ENCODE peak calls at places on chromosomes 6 and 20, in four cellular contexts. One of them, this sample, is unnamed. For H3K9me3, the result is how much of the 10 kb centered on the place peaks cover.

GRCh38 chr20:40668449-40669228 is 20.4 kb downstream of the MAFB start:
- DNase-seq in lung: no peak
- DNase-seq in left ventricle myocardium inferior: no peak
- DNase-seq in hepatocyte: peak
- DNase-seq in this sample: no peak

GRCh38 chr20:58131581-58132142 is 96.8 kb downstream of the ANKRD60 start:
- DNase-seq in lung: no peak
- DNase-seq in left ventricle myocardium inferior: no peak
- DNase-seq in hepatocyte: no peak
- DNase-seq in this sample: peak

GRCh38 chr20:9043364-9043763 is 25.5 kb upstream of the PLCB4 start:
- DNase-seq in lung: no peak
- DNase-seq in left ventricle myocardium inferior: no peak
- DNase-seq in hepatocyte: no peak
- DNase-seq in this sample: no peak

GRCh38 chr6:30465582-30466306 is 23.6 kb upstream of the HLA-E start:
- DNase-seq in lung: no peak
- DNase-seq in left ventricle myocardium inferior: no peak
- DNase-seq in hepatocyte: no peak
- DNase-seq in this sample: no peak

GRCh38 chr6:142945446-142946180 is 637 bp upstream of the HIVEP2 start:
- DNase-seq in lung: peak
- DNase-seq in left ventricle myocardium inferior: no peak
- DNase-seq in hepatocyte: peak
- DNase-seq in this sample: peak

GRCh38 chr6:100924574-100924973 is 43.4 kb upstream of the ASCC3 start:
- DNase-seq in lung: no peak
- DNase-seq in left ventricle myocardium inferior: no peak
- DNase-seq in hepatocyte: no peak
- DNase-seq in this sample: no peak

GRCh38 chr6:14665827-14666724 is 548.5 kb downstream of the CD83 start:
- DNase-seq in lung: no peak
- DNase-seq in left ventricle myocardium inferior: no peak
- DNase-seq in hepatocyte: peak
- DNase-seq in this sample: no peak

GRCh38 chr20:9570612-9571011 is 56.2 kb downstream of the LAMP5 start:
- DNase-seq in lung: no peak
- DNase-seq in left ventricle myocardium inferior: no peak
- DNase-seq in hepatocyte: no peak
- DNase-seq in this sample: no peak

GRCh38 chr6:159520002-159520401 is 173.0 kb downstream of the SOD2 start:
- DNase-seq in lung: no peak
- DNase-seq in left ventricle myocardium inferior: no peak
- DNase-seq in hepatocyte: no peak
- DNase-seq in this sample: no peak

GRCh38 chr6:138803914-138804313 is 8.0 kb downstream of the ECT2L start:
- DNase-seq in lung: no peak
- DNase-seq in left ventricle myocardium inferior: no peak
- DNase-seq in hepatocyte: no peak
- DNase-seq in this sample: peak

GRCh38 chr20:63068711-63069367 is 62.1 kb upstream of the BHLHE23 start:
- DNase-seq in lung: no peak
- DNase-seq in left ventricle myocardium inferior: no peak
- DNase-seq in hepatocyte: no peak
- DNase-seq in this sample: no peak

GRCh38 chr6:40509716-40510260 is 77.4 kb downstream of the LRFN2 start:
- DNase-seq in lung: no peak
- DNase-seq in left ventricle myocardium inferior: no peak
- DNase-seq in hepatocyte: no peak
- DNase-seq in this sample: no peak

GRCh38 chr6:145490068-145490467 is 245.3 kb downstream of the EPM2A start:
- DNase-seq in lung: no peak
- DNase-seq in left ventricle myocardium inferior: no peak
- DNase-seq in hepatocyte: no peak
- DNase-seq in this sample: no peak

GRCh38 chr20:20489054-20489453 is 121.2 kb downstream of the INSM1 start:
- DNase-seq in lung: no peak
- DNase-seq in left ventricle myocardium inferior: no peak
- DNase-seq in hepatocyte: no peak
- DNase-seq in this sample: no peak

DNA sequence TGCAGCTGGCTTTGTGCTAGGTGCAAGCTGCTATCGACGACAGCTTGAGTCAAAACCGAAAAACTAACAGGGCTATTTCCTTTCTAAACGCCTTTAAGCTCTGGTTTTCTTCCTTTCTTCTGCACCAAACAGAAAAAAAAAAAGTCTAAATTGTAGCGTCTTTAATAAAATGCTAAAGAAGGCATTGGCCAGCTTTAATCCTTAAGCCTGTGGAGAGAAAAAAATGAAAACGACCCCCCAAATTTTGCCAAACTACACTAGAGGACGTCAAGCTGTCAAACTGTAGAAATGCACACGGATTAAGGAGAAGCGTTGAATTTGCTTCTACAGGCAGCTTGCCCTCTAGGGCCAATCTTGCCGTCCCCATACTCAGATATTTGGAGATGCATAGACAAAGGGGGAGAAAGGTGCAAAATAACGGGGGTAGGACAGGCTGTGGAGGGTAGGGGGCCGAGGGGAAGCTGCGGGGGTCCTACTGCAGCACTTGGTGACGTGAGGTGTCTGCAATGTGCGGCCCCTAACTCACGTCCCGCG is 1.5 kb upstream of the NRN1 start:
- DNase-seq in lung: no peak
- DNase-seq in left ventricle myocardium inferior: no peak
- DNase-seq in hepatocyte: no peak
- DNase-seq in this sample: no peak
- H3K9me3 ChIP-seq in lung: under half
- H3K9me3 ChIP-seq in left ventricle myocardium inferior: under half
- H3K9me3 ChIP-seq in hepatocyte: under half
- H3K9me3 ChIP-seq in this sample: under half

GRCh38 chr20:7994809-7995208 is 24.8 kb downstream of the TMX4 start:
- DNase-seq in lung: no peak
- DNase-seq in left ventricle myocardium inferior: no peak
- DNase-seq in hepatocyte: no peak
- DNase-seq in this sample: no peak
- H3K9me3 ChIP-seq in lung: under half
- H3K9me3 ChIP-seq in left ventricle myocardium inferior: under half
- H3K9me3 ChIP-seq in hepatocyte: under half
- H3K9me3 ChIP-seq in this sample: under half

DNA sequence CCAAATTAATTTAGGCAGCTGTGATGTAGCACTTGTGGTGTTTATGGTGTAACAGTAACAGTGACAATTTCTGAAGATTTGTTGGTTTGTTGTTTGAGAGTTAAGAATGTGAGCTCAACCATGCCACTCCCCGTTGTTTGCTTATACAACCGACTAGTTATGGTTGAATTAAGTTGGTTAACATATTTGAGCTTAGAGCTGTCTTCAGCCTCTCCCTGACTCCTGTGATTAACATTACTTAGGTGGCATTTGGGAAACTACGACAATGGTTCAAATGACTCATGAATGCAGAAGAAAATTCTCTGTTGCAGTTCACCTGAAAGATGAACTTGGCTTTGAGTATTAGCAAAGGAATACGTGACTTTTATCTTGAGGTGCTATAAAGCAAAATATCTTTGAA is 35.9 kb upstream of the PRL start:
- DNase-seq in lung: no peak
- DNase-seq in left ventricle myocardium inferior: no peak
- DNase-seq in hepatocyte: no peak
- DNase-seq in this sample: no peak
- H3K9me3 ChIP-seq in lung: under half
- H3K9me3 ChIP-seq in left ventricle myocardium inferior: under half
- H3K9me3 ChIP-seq in hepatocyte: under half
- H3K9me3 ChIP-seq in this sample: under half

GRCh38 chr6:122124908-122125307 is 274.5 kb upstream of the HSF2 start:
- DNase-seq in lung: no peak
- DNase-seq in left ventricle myocardium inferior: no peak
- DNase-seq in hepatocyte: no peak
- DNase-seq in this sample: no peak

GRCh38 chr6:122122686-122123085 is 276.8 kb upstream of the HSF2 start:
- DNase-seq in lung: no peak
- DNase-seq in left ventricle myocardium inferior: no peak
- DNase-seq in hepatocyte: no peak
- DNase-seq in this sample: no peak

GRCh38 chr6:122118945-122119506 is 280.4 kb upstream of the HSF2 start:
- DNase-seq in lung: no peak
- DNase-seq in left ventricle myocardium inferior: no peak
- DNase-seq in hepatocyte: no peak
- DNase-seq in this sample: no peak

GRCh38 chr6:122126894-122127293 is 272.6 kb upstream of the HSF2 start:
- DNase-seq in lung: no peak
- DNase-seq in left ventricle myocardium inferior: no peak
- DNase-seq in hepatocyte: no peak
- DNase-seq in this sample: no peak

GRCh38 chr6:122122202-122122601 is 277.2 kb upstream of the HSF2 start:
- DNase-seq in lung: no peak
- DNase-seq in left ventricle myocardium inferior: no peak
- DNase-seq in hepatocyte: no peak
- DNase-seq in this sample: no peak
- H3K9me3 ChIP-seq in lung: under half
- H3K9me3 ChIP-seq in left ventricle myocardium inferior: under half
- H3K9me3 ChIP-seq in hepatocyte: under half
- H3K9me3 ChIP-seq in this sample: under half

DNA sequence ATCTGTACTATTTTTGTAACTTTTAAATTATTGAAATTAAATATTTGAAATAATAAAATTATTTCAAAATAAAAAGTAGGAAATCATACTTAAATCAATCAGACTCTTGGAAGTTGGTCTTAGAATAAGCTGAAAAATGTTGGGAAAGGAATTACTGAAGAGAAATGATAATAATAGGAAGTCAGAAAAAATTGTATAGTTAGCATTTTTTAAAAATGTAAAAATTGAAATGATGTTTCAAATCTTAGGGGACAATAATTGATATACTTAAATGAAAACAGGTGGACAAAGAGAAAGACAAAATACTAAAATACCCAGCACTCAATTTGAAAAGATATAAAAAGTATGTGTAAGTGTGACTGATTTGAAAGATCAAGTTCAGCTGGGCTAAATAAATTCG is 186.1 kb downstream of the BMP2 start:
- DNase-seq in lung: no peak
- DNase-seq in left ventricle myocardium inferior: no peak
- DNase-seq in hepatocyte: no peak
- DNase-seq in this sample: no peak
- H3K9me3 ChIP-seq in lung: under half
- H3K9me3 ChIP-seq in left ventricle myocardium inferior: under half
- H3K9me3 ChIP-seq in hepatocyte: under half
- H3K9me3 ChIP-seq in this sample: under half

GRCh38 chr6:88653936-88654335 is 309.5 kb downstream of the RNGTT start:
- DNase-seq in lung: no peak
- DNase-seq in left ventricle myocardium inferior: no peak
- DNase-seq in hepatocyte: no peak
- DNase-seq in this sample: no peak

GRCh38 chr6:88650979-88651378 is 312.4 kb downstream of the RNGTT start:
- DNase-seq in lung: no peak
- DNase-seq in left ventricle myocardium inferior: no peak
- DNase-seq in hepatocyte: no peak
- DNase-seq in this sample: no peak

GRCh38 chr6:88651400-88651799 is 312.0 kb downstream of the RNGTT start:
- DNase-seq in lung: no peak
- DNase-seq in left ventricle myocardium inferior: no peak
- DNase-seq in hepatocyte: no peak
- DNase-seq in this sample: no peak

GRCh38 chr6:88655586-88655985 is 307.8 kb downstream of the RNGTT start:
- DNase-seq in lung: no peak
- DNase-seq in left ventricle myocardium inferior: no peak
- DNase-seq in hepatocyte: no peak
- DNase-seq in this sample: no peak

DNA sequence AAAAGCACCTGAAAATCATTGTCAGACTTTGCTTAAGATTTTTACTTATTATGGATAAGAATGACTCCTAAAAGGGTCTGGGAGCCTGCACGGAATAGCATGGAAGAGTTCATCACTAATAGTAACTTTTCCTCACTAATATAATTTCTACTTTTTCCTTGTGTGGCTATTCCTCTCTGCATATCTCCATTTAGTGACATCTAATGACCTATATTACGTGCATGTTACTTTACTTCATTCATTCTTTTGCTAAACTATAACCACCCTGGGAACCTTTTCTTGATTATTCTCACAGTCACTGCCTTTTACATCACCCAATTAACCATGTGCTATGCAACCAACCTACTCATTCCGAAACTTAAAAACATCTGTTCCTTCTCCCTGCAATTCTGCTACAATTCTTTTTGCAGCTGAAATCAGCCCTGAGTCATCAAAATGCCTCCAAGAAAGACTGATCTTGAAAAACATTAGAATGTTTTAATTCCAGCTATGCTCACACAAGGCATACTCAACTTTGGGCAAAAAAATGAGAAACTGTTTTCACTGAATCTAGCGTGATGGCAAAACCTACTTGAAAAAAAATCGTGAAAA is 313.3 kb downstream of the RNGTT start:
- DNase-seq in lung: no peak
- DNase-seq in left ventricle myocardium inferior: no peak
- DNase-seq in hepatocyte: no peak
- DNase-seq in this sample: no peak
- H3K9me3 ChIP-seq in lung: under half
- H3K9me3 ChIP-seq in left ventricle myocardium inferior: under half
- H3K9me3 ChIP-seq in hepatocyte: under half
- H3K9me3 ChIP-seq in this sample: under half

GRCh38 chr6:170084166-170084730 is 206.6 kb downstream of the DLL1 start:
- DNase-seq in lung: no peak
- DNase-seq in left ventricle myocardium inferior: peak
- DNase-seq in hepatocyte: no peak
- DNase-seq in this sample: no peak
- H3K9me3 ChIP-seq in lung: under half
- H3K9me3 ChIP-seq in left ventricle myocardium inferior: under half
- H3K9me3 ChIP-seq in hepatocyte: under half
- H3K9me3 ChIP-seq in this sample: under half

This sample was measured in SJCRH30.